ENCODE peak calls at places on chromosomes 16 and 17, in nine cellular contexts. C, U, F, A, V, Q, D, R and I are unnamed samples.

GRCh38 chr16:2817496-2818277 is 650 bp downstream of the PRSS21 start:
- DNase-seq in C (no peak), U (no peak), F (no peak), A (no peak), V (no peak), Q (no peak), D (no peak), R (no peak), I (no peak)

GRCh38 chr17:34275881-34276280 is 5.9 kb downstream of the CCL7 start:
- DNase-seq in C (no peak), U (peak), F (no peak), A (no peak), V (no peak), Q (no peak), D (no peak), R (no peak), I (peak)

GRCh38 chr17:200604-200985 is 19.1 kb upstream of the DOC2B start:
- DNase-seq in C (no peak), U (no peak), F (no peak), A (no peak), V (no peak), Q (no peak), D (no peak), R (no peak), I (no peak)

GRCh38 chr17:28523186-28523585 is 17.0 kb downstream of the FOXN1 start:
- DNase-seq in C (no peak), U (no peak), F (no peak), A (no peak), V (no peak), Q (no peak), D (no peak), R (no peak), I (no peak)

GRCh38 chr16:50644730-50645129 is 36.4 kb downstream of the SNX20 start:
- DNase-seq in C (no peak), U (peak), F (peak), A (no peak), V (peak), Q (peak), D (peak), R (no peak), I (peak)

GRCh38 chr17:78714534-78714933 is 67.5 kb downstream of the CYTH1 start:
- DNase-seq in C (no peak), U (no peak), F (no peak), A (no peak), V (no peak), Q (no peak), D (no peak), R (no peak), I (no peak)

GRCh38 chr17:37384560-37385160 is 8.9 kb downstream of the C17orf78 start:
- DNase-seq in C (no peak), U (no peak), F (no peak), A (no peak), V (no peak), Q (no peak), D (no peak), R (no peak), I (no peak)

GRCh38 chr16:19559242-19559910 is 3.9 kb downstream of the VPS35L start:
- DNase-seq in C (no peak), U (peak), F (no peak), A (no peak), V (no peak), Q (peak), D (peak), R (no peak), I (peak)

GRCh38 chr16:11312718-11313492 is 31.8 kb upstream of the PRM1 start:
- DNase-seq in C (no peak), U (peak), F (no peak), A (no peak), V (no peak), Q (no peak), D (no peak), R (no peak), I (peak)

GRCh38 chr16:48583075-48584065 is 26.6 kb downstream of the N4BP1 start:
- DNase-seq in C (no peak), U (no peak), F (no peak), A (no peak), V (no peak), Q (no peak), D (no peak), R (no peak), I (no peak)

GRCh38 chr17:5254414-5254813 is 19.8 kb upstream of the SCIMP start:
- DNase-seq in C (no peak), U (no peak), F (no peak), A (no peak), V (no peak), Q (no peak), D (no peak), R (no peak), I (no peak)

GRCh38 chr17:59512844-59513383 is 52.5 kb upstream of the DHX40 start:
- DNase-seq in C (no peak), U (no peak), F (no peak), A (no peak), V (no peak), Q (no peak), D (no peak), R (no peak), I (no peak)

GRCh38 chr16:15510992-15511391 is 76.6 kb downstream of the BMERB1 start:
- DNase-seq in C (no peak), U (no peak), F (no peak), A (no peak), V (no peak), Q (no peak), D (no peak), R (no peak), I (no peak)

GRCh38 chr16:88642881-88643545 is 4.6 kb downstream of the IL17C start:
- DNase-seq in C (no peak), U (no peak), F (no peak), A (no peak), V (no peak), Q (no peak), D (no peak), R (no peak), I (no peak)

GRCh38 chr16:57062329-57062728 is 30.1 kb upstream of the CPNE2 start:
- DNase-seq in C (no peak), U (no peak), F (no peak), A (no peak), V (no peak), Q (peak), D (peak), R (no peak), I (no peak)

GRCh38 chr17:38921756-38922411 is 3.5 kb upstream of the LASP1NB start:
- DNase-seq in C (no peak), U (no peak), F (no peak), A (no peak), V (no peak), Q (no peak), D (no peak), R (no peak), I (no peak)

GRCh38 chr17:4161179-4161559 is 18.2 kb downstream of the CYB5D2 start:
- DNase-seq in C (peak), U (peak), F (peak), A (peak), V (peak), Q (no peak), D (peak), R (no peak), I (peak)
- TF ChIP-seq CTCF in C (no peak), U (no peak), F (peak), A (peak), V (no peak), Q (no peak), D (no peak), R (peak), I (peak)

DNA sequence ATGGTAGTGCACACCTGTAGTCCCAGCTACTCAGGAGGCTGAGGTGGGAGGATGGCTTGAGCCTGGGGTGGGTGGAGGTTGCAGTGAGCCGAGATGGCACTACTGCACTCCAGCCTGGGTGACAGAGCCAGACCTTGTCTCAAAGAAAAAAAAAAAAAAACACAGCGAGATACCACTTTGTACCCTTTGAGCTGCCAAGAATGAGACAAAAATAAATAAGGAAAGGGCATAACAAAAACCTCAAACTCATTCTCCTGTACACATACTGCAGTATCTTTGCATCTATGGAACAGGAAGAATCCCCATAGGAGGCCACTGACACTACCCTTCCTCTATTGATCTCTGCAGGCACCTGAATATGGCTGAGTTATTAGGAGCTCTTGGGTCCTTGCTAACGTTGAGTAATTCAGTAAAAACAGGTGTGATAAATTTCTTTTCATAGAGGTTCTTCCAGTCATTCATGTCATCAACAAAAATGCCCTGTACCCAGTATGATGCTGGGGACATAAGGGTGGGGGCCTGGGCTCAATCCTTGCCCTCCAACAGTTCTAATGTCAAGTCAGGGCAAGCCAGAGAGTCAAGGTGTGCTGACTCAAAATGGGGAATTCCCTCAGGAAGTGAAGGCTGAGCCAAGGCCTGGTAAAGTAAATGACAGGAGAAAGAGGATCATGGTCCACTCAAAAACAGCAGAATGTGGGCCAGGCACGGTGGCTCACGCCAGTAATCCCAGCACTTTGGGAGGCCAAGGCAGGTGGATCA is 26.9 kb downstream of the RANBP10 start:
- DNase-seq in C (no peak), U (no peak), F (no peak), A (no peak), V (no peak), Q (no peak), D (no peak), R (no peak), I (no peak)
- H3K27ac ChIP-seq in C (no peak), U (no peak), F (peak), A (peak), V (no peak), Q (no peak), D (no peak), R (no peak), I (no peak)

GRCh38 chr16:71423865-71424264 is 18.0 kb downstream of the TLE7 start:
- DNase-seq in C (no peak), U (no peak), F (no peak), A (no peak), V (no peak), Q (no peak), D (no peak), R (peak), I (no peak)

GRCh38 chr16:71426069-71426879 is 15.6 kb downstream of the TLE7 start:
- DNase-seq in C (no peak), U (peak), F (no peak), A (no peak), V (peak), Q (no peak), D (peak), R (peak), I (peak)

GRCh38 chr16:71424626-71425025 is 17.2 kb downstream of the TLE7 start:
- DNase-seq in C (no peak), U (no peak), F (no peak), A (no peak), V (no peak), Q (no peak), D (no peak), R (peak), I (no peak)

GRCh38 chr16:71426880-71427615 is 14.8 kb downstream of the TLE7 start:
- DNase-seq in C (no peak), U (no peak), F (no peak), A (no peak), V (no peak), Q (no peak), D (no peak), R (no peak), I (no peak)

GRCh38 chr16:71425746-71426068 is 16.1 kb downstream of the TLE7 start:
- DNase-seq in C (no peak), U (no peak), F (no peak), A (no peak), V (no peak), Q (no peak), D (no peak), R (no peak), I (no peak)
- H3K4me3 ChIP-seq in C (no peak), U (peak), F (no peak), A (no peak), V (peak), Q (no peak), D (peak), R (no peak), I (peak)

GRCh38 chr16:30535777-30536190 is 1.1 kb upstream of the ZNF747 start:
- DNase-seq in C (peak), U (peak), F (no peak), A (peak), V (peak), Q (peak), D (peak), R (peak), I (peak)
- TF ChIP-seq CTCF in C (peak), U (no peak), F (peak), A (peak), V (peak), Q (peak), D (peak), R (peak), I (peak)

DNA sequence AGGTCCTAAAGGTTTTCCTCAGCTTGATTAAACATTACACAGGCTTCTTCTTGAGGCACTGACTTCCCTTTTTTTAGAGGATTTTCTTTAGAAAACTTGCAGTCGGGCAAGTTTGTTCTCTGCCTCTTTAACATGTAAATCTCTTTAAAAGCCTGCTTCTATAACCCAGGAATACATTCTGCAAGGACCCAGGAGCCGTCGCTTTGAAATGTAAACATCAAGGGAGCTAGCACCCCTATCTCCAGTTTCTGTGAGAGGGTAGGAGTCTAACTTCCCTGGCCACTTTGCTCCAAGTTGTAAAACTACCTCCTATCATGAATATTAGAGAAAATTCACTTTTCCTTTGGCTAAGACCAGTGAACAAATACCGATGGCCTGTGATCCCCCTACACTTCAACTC is 201.5 kb upstream of the CPHXL start:
- DNase-seq in C (no peak), U (no peak), F (no peak), A (no peak), V (no peak), Q (no peak), D (no peak), R (no peak), I (no peak)
- H3K27ac ChIP-seq in C (no peak), U (no peak), F (no peak), A (no peak), V (no peak), Q (no peak), D (no peak), R (no peak), I (no peak)

DNA sequence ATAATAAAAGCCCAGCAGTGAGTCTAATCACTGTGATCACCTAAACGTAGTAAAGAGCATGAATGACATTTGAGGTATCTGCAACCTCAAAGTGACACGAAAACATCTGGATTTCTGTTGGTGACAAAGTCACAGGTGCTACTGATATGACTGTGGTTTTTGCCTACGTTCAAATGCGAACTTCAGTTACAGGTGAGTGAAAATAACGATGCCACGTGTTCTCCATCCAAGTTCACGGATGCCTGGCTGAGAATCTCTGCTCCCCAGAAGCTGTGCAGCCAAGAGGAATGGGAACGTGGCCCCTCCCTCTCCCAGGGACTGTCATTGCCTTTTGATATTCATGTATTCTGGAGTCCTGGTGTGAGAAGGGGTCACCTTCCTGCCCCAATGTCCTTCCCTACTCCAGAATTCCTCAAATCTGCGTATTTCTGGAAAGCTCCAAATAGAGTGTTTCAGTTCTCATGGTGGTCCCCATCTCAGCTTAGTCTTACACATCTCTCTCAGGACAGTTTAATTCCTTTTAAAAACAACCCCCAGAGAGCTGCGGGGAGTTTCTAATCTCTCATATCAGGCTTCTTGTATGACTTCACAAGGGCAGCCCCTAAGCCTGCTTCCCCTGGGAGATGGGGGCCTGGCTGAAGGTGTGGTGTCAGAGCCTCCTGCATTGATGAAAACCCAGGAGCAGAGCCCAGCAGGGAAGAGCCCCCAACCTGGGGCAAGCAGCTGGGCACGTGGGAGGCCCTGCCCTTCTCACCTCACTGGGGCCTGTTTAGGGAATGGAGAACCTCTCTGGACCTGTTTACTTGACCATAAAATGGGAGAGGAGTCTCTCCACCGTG is 25.8 kb downstream of the PIK3R5 start:
- DNase-seq in C (no peak), U (no peak), F (no peak), A (no peak), V (no peak), Q (no peak), D (no peak), R (no peak), I (no peak)
- H3K4me3 ChIP-seq in C (no peak), U (no peak), F (no peak), A (no peak), V (no peak), Q (no peak), D (no peak), R (no peak), I (no peak)

GRCh38 chr16:73011926-73012325 is 36.0 kb downstream of the ZFHX3 start:
- DNase-seq in C (no peak), U (no peak), F (no peak), A (no peak), V (no peak), Q (no peak), D (no peak), R (no peak), I (no peak)
- TF ChIP-seq CTCF in C (no peak), U (peak), F (no peak), A (peak), V (peak), Q (no peak), D (peak), R (no peak), I (peak)

GRCh38 chr16:3873482-3874173 is 6.9 kb downstream of the CREBBP start:
- DNase-seq in C (no peak), U (no peak), F (no peak), A (no peak), V (no peak), Q (no peak), D (no peak), R (no peak), I (no peak)

GRCh38 chr16:3874242-3874641 is 6.3 kb downstream of the CREBBP start:
- DNase-seq in C (no peak), U (no peak), F (no peak), A (no peak), V (no peak), Q (no peak), D (no peak), R (no peak), I (no peak)

GRCh38 chr16:3868967-3869366 is 11.5 kb downstream of the CREBBP start:
- DNase-seq in C (no peak), U (no peak), F (no peak), A (no peak), V (no peak), Q (no peak), D (no peak), R (no peak), I (no peak)

GRCh38 chr16:3874794-3875692 is 5.5 kb downstream of the CREBBP start:
- DNase-seq in C (no peak), U (no peak), F (no peak), A (no peak), V (no peak), Q (no peak), D (no peak), R (no peak), I (no peak)

GRCh38 chr16:3872216-3872895 is 8.2 kb downstream of the CREBBP start:
- DNase-seq in C (no peak), U (no peak), F (no peak), A (no peak), V (no peak), Q (no peak), D (no peak), R (no peak), I (no peak)
- H3K27ac ChIP-seq in C (peak), U (no peak), F (peak), A (peak), V (no peak), Q (no peak), D (peak), R (no peak), I (no peak)

GRCh38 chr16:67941469-67942199 is 2.3 kb downstream of the LCAT start:
- DNase-seq in C (no peak), U (no peak), F (no peak), A (peak), V (no peak), Q (no peak), D (no peak), R (no peak), I (no peak)

GRCh38 chr16:67940436-67941089 is 3.4 kb downstream of the LCAT start:
- DNase-seq in C (no peak), U (no peak), F (no peak), A (no peak), V (no peak), Q (no peak), D (no peak), R (no peak), I (no peak)

GRCh38 chr16:67942510-67943255 is 1.2 kb downstream of the LCAT start:
- DNase-seq in C (no peak), U (no peak), F (no peak), A (peak), V (no peak), Q (no peak), D (no peak), R (no peak), I (no peak)

GRCh38 chr16:67943256-67943618 is 683 bp downstream of the LCAT start:
- DNase-seq in C (no peak), U (no peak), F (no peak), A (peak), V (no peak), Q (no peak), D (no peak), R (no peak), I (no peak)

GRCh38 chr16:67942200-67942509 is 1.8 kb downstream of the LCAT start:
- DNase-seq in C (no peak), U (peak), F (no peak), A (peak), V (peak), Q (no peak), D (peak), R (no peak), I (peak)
- H3K4me3 ChIP-seq in C (no peak), U (no peak), F (no peak), A (no peak), V (no peak), Q (no peak), D (no peak), R (no peak), I (no peak)